ENCODE peak calls at places on chromosome 4, in five cellular contexts. W is suprapubic skin, X is heart left ventricle, H is left lung, B is tibial nerve. O is an unnamed sample. For H3K36me3 and H3K4me1, the result is how much of the 10 kb centered on the place peaks cover.

GRCh38 chr4:65661469-65661868 is 8.8 kb downstream of the EPHA5 start:
- DNase-seq in X (no peak), W (no peak), H (no peak), B (no peak), O (peak)

GRCh38 chr4:150256841-150257273 is 178.6 kb downstream of the DCLK2 start:
- DNase-seq in B (no peak), W (no peak), X (no peak), H (no peak), O (peak)

GRCh38 chr4:165964591-165964990 is 91.6 kb downstream of the TLL1 start:
- DNase-seq in B (no peak), H (no peak), W (no peak), X (no peak), O (no peak)

GRCh38 chr4:73859614-73860088 is 6.6 kb downstream of the PF4V1 start:
- DNase-seq in H (no peak), B (no peak), W (no peak), X (no peak), O (no peak)

GRCh38 chr4:180587379-180587778 is 1655.8 kb upstream of the TENM3 start:
- DNase-seq in H (no peak), W (no peak), X (no peak), B (no peak), O (no peak)

GRCh38 chr4:25100156-25100555 is 60.1 kb downstream of the SEPSECS start:
- DNase-seq in B (no peak), H (no peak), W (no peak), X (no peak), O (no peak)

GRCh38 chr4:138269175-138269574 is 27.0 kb upstream of the SLC7A11 start:
- DNase-seq in B (no peak), X (no peak), W (no peak), H (no peak), O (no peak)

GRCh38 chr4:153143527-153144348 is 60.5 kb upstream of the TRIM2 start:
- DNase-seq in B (no peak), W (no peak), H (no peak), X (no peak), O (peak)

GRCh38 chr4:86091201-86091600 is 268.7 kb downstream of the MAPK10 start:
- DNase-seq in H (no peak), B (no peak), X (no peak), W (no peak), O (no peak)

GRCh38 chr4:121096174-121096573 is 23.8 kb upstream of the NDNF start:
- DNase-seq in W (no peak), B (no peak), H (no peak), X (no peak), O (no peak)

GRCh38 chr4:20544645-20545044 is 155.6 kb upstream of the PACRGL start:
- DNase-seq in W (no peak), B (no peak), H (no peak), X (no peak), O (no peak)

GRCh38 chr4:83850435-83850834 is 314.5 kb downstream of the GPAT3 start:
- DNase-seq in H (no peak), W (no peak), B (no peak), X (no peak), O (no peak)

GRCh38 chr4:48594185-48594584 is 104.1 kb downstream of the ZAR1 start:
- DNase-seq in H (no peak), W (no peak), B (no peak), X (peak), O (peak)

GRCh38 chr4:41432889-41433288 is 105.1 kb upstream of the LIMCH1 start:
- DNase-seq in H (no peak), X (no peak), B (no peak), W (no peak), O (no peak)

GRCh38 chr4:48247142-48247877 is 22.3 kb downstream of the TEC start:
- DNase-seq in W (no peak), X (no peak), H (no peak), B (no peak), O (no peak)

GRCh38 chr4:40516651-40517050 is 113.0 kb downstream of the RBM47 start:
- DNase-seq in H (no peak), X (no peak), B (no peak), W (no peak), O (no peak)

GRCh38 chr4:81353861-81354260 is 117.8 kb downstream of the RASGEF1B start:
- DNase-seq in B (no peak), H (no peak), X (no peak), W (no peak), O (no peak)

GRCh38 chr4:152944678-152945320 is 8.7 kb downstream of the FHDC1 start:
- DNase-seq in X (no peak), B (no peak), H (no peak), W (no peak), O (no peak)

GRCh38 chr4:73068496-73069337 is 799 bp downstream of the COX18 start:
- DNase-seq in H (no peak), B (no peak), X (no peak), W (no peak), O (no peak)

GRCh38 chr4:47837582-47838294 is at the start of gene CORIN:
- DNase-seq in X (peak), W (peak), H (peak), B (no peak), O (no peak)

GRCh38 chr4:176044589-176044951 is 21.1 kb upstream of the WDR17 start:
- DNase-seq in B (no peak), W (no peak), X (no peak), H (no peak), O (no peak)

GRCh38 chr4:85024671-85025070 is 58.2 kb upstream of the WDFY3 start:
- DNase-seq in X (no peak), B (no peak), W (no peak), H (no peak), O (no peak)

GRCh38 chr4:183256756-183257385 is 63.2 kb downstream of the CLDN22 start:
- DNase-seq in B (peak), X (peak), W (no peak), H (no peak), O (peak)

GRCh38 chr4:25860586-25861421 is 2.0 kb downstream of the SEL1L3 start:
- DNase-seq in W (no peak), B (no peak), X (no peak), H (no peak), O (no peak)

GRCh38 chr4:170111100-170111499 is 21.3 kb upstream of the AADAT start:
- DNase-seq in B (no peak), H (no peak), X (no peak), W (no peak), O (no peak)

GRCh38 chr4:37549003-37549402 is 137.2 kb downstream of the RELL1 start:
- DNase-seq in W (no peak), B (no peak), X (no peak), H (no peak), O (no peak)

GRCh38 chr4:26015133-26015651 is 101.2 kb downstream of the SMIM20 start:
- DNase-seq in B (peak), H (no peak), W (no peak), X (peak), O (no peak)

GRCh38 chr4:166309286-166309685 is 436.2 kb downstream of the TLL1 start:
- DNase-seq in W (no peak), B (no peak), H (no peak), X (no peak), O (no peak)

GRCh38 chr4:180380733-180381132 is 1862.5 kb upstream of the TENM3 start:
- DNase-seq in W (no peak), H (no peak), X (no peak), B (no peak), O (no peak)

GRCh38 chr4:30836231-30836630 is 116.1 kb downstream of the PCDH7 start:
- DNase-seq in W (no peak), H (no peak), X (no peak), B (no peak), O (no peak)

GRCh38 chr4:46648088-46648744 is 258.3 kb upstream of the GABRA2 start:
- DNase-seq in X (no peak), B (no peak), H (no peak), W (no peak), O (peak)

DNA sequence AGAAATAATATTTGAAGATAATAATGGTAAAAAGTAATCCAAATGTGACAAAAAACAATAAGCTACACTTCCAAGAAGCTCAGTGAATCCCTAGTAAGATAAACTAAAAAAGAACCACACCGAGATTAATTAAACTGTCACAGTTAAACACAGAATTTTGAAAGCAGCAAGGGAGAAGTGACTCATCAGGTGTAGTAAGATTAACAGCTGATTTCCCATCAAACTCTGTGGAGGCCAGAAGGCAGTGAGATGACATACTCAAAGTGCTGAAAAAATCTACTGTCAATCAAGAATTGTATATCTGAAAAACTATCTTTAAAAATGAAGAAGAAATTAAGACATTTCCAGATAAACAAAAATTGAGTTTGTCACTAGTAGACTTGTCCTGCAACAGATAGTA is 35.3 kb downstream of the STK32B start:
- DNase-seq in X (no peak), B (no peak), H (no peak), W (no peak), O (no peak)
- H3K36me3 ChIP-seq in X (under half), B (under half), H (under half), W (under half), O (under half)

DNA sequence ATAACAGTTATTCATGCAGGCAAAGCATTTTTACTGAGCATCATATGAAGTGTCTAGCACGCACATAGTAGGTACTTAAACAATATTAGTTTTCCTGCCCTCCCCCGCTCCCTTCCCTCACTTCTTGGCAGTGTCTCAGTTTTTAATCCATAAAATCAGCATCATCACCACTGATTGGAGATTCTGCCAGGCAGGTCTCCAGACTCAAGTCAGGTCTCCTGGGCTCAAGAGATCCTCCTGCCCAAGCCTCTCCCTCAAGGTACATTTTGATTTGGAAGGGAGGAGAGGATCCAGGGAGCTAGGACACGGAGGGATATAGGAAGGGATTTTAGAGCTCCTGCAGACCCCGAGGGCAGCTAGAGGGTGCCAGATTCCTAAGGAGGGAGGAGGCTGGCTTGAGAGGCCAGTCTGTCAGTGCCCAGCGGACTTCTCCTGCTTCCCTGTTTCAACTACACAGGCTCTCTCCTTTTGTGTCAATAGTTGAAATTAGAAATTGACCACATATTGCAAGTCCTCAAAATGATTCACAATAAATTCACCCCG is 4.4 kb upstream of the FAT1 start:
- DNase-seq in X (no peak), W (no peak), H (no peak), B (no peak), O (no peak)
- H3K4me3 ChIP-seq in X (no peak), W (no peak), H (no peak), B (no peak), O (no peak)

GRCh38 chr4:23932935-23933334 is 43.1 kb upstream of the PPARGC1A start:
- DNase-seq in X (no peak), B (no peak), H (no peak), W (no peak), O (no peak)

GRCh38 chr4:23934915-23935314 is 45.1 kb upstream of the PPARGC1A start:
- DNase-seq in H (no peak), X (peak), W (peak), B (peak), O (no peak)

GRCh38 chr4:23938796-23939195 is 48.9 kb upstream of the PPARGC1A start:
- DNase-seq in B (no peak), X (no peak), W (no peak), H (no peak), O (no peak)

GRCh38 chr4:23934223-23934622 is 44.4 kb upstream of the PPARGC1A start:
- DNase-seq in X (no peak), B (no peak), W (no peak), H (no peak), O (no peak)

GRCh38 chr4:23937173-23937572 is 47.3 kb upstream of the PPARGC1A start:
- DNase-seq in H (no peak), X (no peak), B (no peak), W (no peak), O (no peak)
- H3K4me1 ChIP-seq in H (under half), X (under half), B (under half), W (under half), O (under half)

GRCh38 chr4:1316537-1317168 is 27.0 kb downstream of the MAEA start:
- DNase-seq in X (no peak), H (peak), W (no peak), B (no peak), O (no peak)
- H3K36me3 ChIP-seq in X (half or more), H (half or more), W (half or more), B (half or more), O (half or more)

GRCh38 chr4:16852168-16852567 is 46.3 kb downstream of the LDB2 start:
- DNase-seq in B (no peak), H (no peak), W (no peak), X (no peak), O (no peak)
- H3K4me3 ChIP-seq in B (no peak), H (no peak), W (no peak), X (no peak), O (no peak)

GRCh38 chr4:2931765-2932560 is 31.2 kb downstream of the NOP14 start:
- DNase-seq in H (peak), B (no peak), W (peak), X (peak), O (no peak)

GRCh38 chr4:2933566-2934076 is 29.6 kb downstream of the NOP14 start:
- DNase-seq in H (no peak), X (no peak), B (no peak), W (peak), O (no peak)

GRCh38 chr4:2932951-2933565 is 30.1 kb downstream of the NOP14 start:
- DNase-seq in H (no peak), X (no peak), W (peak), B (no peak), O (no peak)

GRCh38 chr4:2930821-2931764 is 32.1 kb downstream of the NOP14 start:
- DNase-seq in W (peak), B (no peak), X (no peak), H (peak), O (no peak)

DNA sequence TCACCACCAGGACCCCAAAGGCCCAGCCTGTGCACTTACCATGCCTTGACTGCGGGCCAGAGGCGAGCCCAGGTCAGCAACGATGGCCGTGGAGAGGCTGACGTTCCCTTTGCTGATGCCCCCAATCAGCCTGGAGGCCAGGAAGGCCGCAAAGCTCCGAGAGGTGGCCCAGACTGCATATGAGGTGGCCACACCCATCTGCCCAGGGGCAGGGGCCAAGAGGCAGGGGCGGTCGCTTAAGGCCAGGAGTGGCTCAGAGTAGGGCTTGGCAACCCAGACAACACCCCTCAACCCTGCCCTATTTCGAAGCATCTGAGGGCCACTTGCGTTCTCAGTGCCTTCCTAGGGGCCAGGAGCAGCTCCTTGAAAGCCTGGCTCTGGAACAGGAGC is 30.6 kb downstream of the NOP14 start:
- DNase-seq in X (no peak), B (no peak), H (peak), W (peak), O (no peak)
- H3K4me1 ChIP-seq in X (under half), B (under half), H (half or more), W (half or more), O (under half)

GRCh38 chr4:94244087-94244828 is 36.6 kb downstream of the SMARCAD1 start:
- DNase-seq in X (no peak), W (no peak), B (no peak), H (no peak), O (no peak)

GRCh38 chr4:94240384-94240783 is 32.7 kb downstream of the SMARCAD1 start:
- DNase-seq in W (no peak), H (no peak), B (no peak), X (no peak), O (no peak)

DNA sequence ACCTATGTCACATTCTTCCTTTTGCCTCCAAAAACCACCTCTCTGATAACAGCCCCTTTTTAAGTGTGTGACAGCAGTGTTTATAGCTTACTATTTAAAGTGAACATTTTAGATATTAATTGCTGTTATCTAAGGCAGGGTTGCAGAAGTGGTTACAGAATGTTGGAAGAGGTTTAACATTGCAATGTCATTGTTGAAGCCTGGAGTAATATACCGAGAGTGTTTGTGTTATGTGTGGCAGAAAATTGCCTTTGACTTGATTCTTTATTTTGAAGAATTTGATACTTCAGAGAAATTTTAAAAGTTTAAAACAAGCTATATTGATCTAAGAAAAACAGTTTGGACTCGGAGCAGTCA is 37.1 kb downstream of the SMARCAD1 start:
- DNase-seq in H (no peak), X (no peak), B (no peak), W (no peak), O (no peak)
- H3K36me3 ChIP-seq in H (half or more), X (half or more), B (half or more), W (half or more), O (half or more)

DNA sequence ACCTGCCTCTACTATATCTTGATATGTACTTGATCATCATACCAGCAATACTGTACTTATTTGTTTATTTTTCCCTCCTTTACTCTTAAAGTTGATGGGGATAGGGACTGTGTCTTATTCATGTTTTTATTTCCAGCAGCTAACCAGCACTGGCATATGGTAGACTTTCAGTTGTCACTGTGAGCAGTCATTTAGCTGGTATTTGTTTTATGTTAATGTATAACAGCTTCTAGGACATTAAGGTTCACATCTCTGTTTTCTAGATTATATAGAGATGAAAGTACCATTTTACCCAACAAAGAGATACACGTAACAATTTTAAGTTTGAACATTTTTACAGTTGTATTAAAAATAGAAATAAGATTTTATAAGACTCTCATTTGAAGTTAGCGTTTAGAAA is 17.9 kb downstream of the METTL14 start:
- DNase-seq in H (no peak), B (no peak), W (no peak), X (no peak), O (no peak)
- H3K4me3 ChIP-seq in H (no peak), B (no peak), W (no peak), X (no peak), O (no peak)

GRCh38 chr4:105192474-105192873 is 45.8 kb downstream of the TET2 start:
- DNase-seq in W (no peak), X (no peak), B (no peak), H (no peak), O (no peak)
- H3K4me1 ChIP-seq in W (under half), X (under half), B (under half), H (half or more), O (under half)

O was measured in BE2C.